ENCODE peak calls at places on chromosomes 11 and 22, in eight cellular contexts. A is prostate gland, E is stomach, X is sigmoid colon, F is vagina, P is ovary, M is breast epithelium, N is body of pancreas. Q is an unnamed sample. For H3K9me3, the result is how much of the 10 kb centered on the place peaks cover.

GRCh38 chr11:11841121-11841604 is 609 bp upstream of the USP47 start:
- DNase-seq in A (peak), E (peak), X (peak), F (no peak), P (no peak), M (no peak), N (peak), Q (peak)

GRCh38 chr11:45451766-45452440 is 165.8 kb upstream of the SYT13 start:
- DNase-seq in A (no peak), E (no peak), X (no peak), F (no peak), P (no peak), M (no peak), N (no peak), Q (no peak)

GRCh38 chr11:96147913-96148312 is 195.1 kb downstream of the MAML2 start:
- DNase-seq in A (no peak), E (no peak), X (no peak), F (no peak), P (no peak), M (no peak), N (no peak), Q (no peak)

GRCh38 chr22:39534591-39535301 is 2.2 kb upstream of the RPS19BP1 start:
- DNase-seq in A (peak), E (peak), X (peak), F (no peak), P (peak), M (peak), N (peak), Q (peak)

GRCh38 chr11:17432041-17432440 is 43.6 kb upstream of the KCNJ11 start:
- DNase-seq in A (no peak), E (no peak), X (no peak), F (no peak), P (no peak), M (no peak), N (no peak), Q (no peak)

GRCh38 chr11:60515144-60515855 is at the start of gene MS4A13:
- DNase-seq in A (no peak), E (no peak), X (no peak), F (no peak), P (no peak), M (no peak), N (no peak), Q (no peak)

GRCh38 chr11:15976433-15977045 is 379.8 kb downstream of the SOX6 start:
- DNase-seq in A (no peak), E (no peak), X (no peak), F (no peak), P (no peak), M (no peak), N (no peak), Q (no peak)

GRCh38 chr11:833114-833791 is 501 bp downstream of the CD151 start:
- DNase-seq in A (no peak), E (peak), X (no peak), F (no peak), P (no peak), M (no peak), N (peak), Q (no peak)

GRCh38 chr22:30763815-30764686 is 69.4 kb downstream of the OSBP2 start:
- DNase-seq in A (peak), E (peak), X (no peak), F (no peak), P (peak), M (no peak), N (peak), Q (no peak)

GRCh38 chr11:114272311-114272710 is 23.9 kb upstream of the NNMT start:
- DNase-seq in A (no peak), E (no peak), X (no peak), F (peak), P (no peak), M (no peak), N (no peak), Q (no peak)

GRCh38 chr11:94675788-94676187 is 92.4 kb upstream of the AMOTL1 start:
- DNase-seq in A (no peak), E (no peak), X (no peak), F (no peak), P (no peak), M (no peak), N (no peak), Q (no peak)

GRCh38 chr22:41003041-41003440 is 51.9 kb downstream of the RBX1 start:
- DNase-seq in A (no peak), E (peak), X (no peak), F (no peak), P (no peak), M (peak), N (peak), Q (no peak)

GRCh38 chr11:134038897-134039470 is 29.9 kb upstream of the JAM3 start:
- DNase-seq in A (no peak), E (no peak), X (peak), F (no peak), P (peak), M (no peak), N (no peak), Q (no peak)

GRCh38 chr11:62905286-62905685 is 15.9 kb downstream of the CHRM1 start:
- DNase-seq in A (no peak), E (no peak), X (no peak), F (no peak), P (no peak), M (no peak), N (no peak), Q (no peak)

GRCh38 chr22:21634081-21634480 is 1.5 kb downstream of the CCDC116 start:
- DNase-seq in A (no peak), E (no peak), X (no peak), F (no peak), P (no peak), M (no peak), N (no peak), Q (no peak)

GRCh38 chr22:38335077-38335476 is 17.8 kb upstream of the CSNK1E start:
- DNase-seq in A (no peak), E (no peak), X (no peak), F (no peak), P (no peak), M (no peak), N (no peak), Q (no peak)

GRCh38 chr11:12914401-12914912 is 94.7 kb upstream of the RASSF10 start:
- DNase-seq in A (peak), E (no peak), X (peak), F (no peak), P (peak), M (no peak), N (peak), Q (no peak)

GRCh38 chr22:40040927-40041326 is 46.2 kb downstream of the FAM83F start:
- DNase-seq in A (no peak), E (no peak), X (peak), F (no peak), P (no peak), M (peak), N (peak), Q (no peak)

GRCh38 chr11:68865241-68865640 is 23.5 kb upstream of the CPT1A start:
- DNase-seq in A (no peak), E (no peak), X (no peak), F (no peak), P (no peak), M (no peak), N (no peak), Q (no peak)

GRCh38 chr11:32307449-32307848 is 127.9 kb downstream of the WT1 start:
- DNase-seq in A (no peak), E (no peak), X (no peak), F (no peak), P (no peak), M (no peak), N (no peak), Q (no peak)

GRCh38 chr11:41716862-41717261 is 257.4 kb upstream of the LRRC4C start:
- DNase-seq in A (no peak), E (no peak), X (no peak), F (no peak), P (no peak), M (no peak), N (no peak), Q (no peak)

GRCh38 chr11:122204206-122204605 is 88.2 kb upstream of the BLID start:
- DNase-seq in A (no peak), E (no peak), X (no peak), F (no peak), P (no peak), M (no peak), N (no peak), Q (no peak)

GRCh38 chr11:86064236-86064803 is 4.6 kb downstream of the PICALM start:
- DNase-seq in A (no peak), E (no peak), X (no peak), F (no peak), P (no peak), M (no peak), N (no peak), Q (no peak)
- H3K27ac ChIP-seq in A (peak), E (peak), X (peak), F (peak), P (no peak), M (peak), N (no peak), Q (no peak)

GRCh38 chr11:119380160-119380815 is 1.2 kb downstream of the USP2 start:
- DNase-seq in A (no peak), E (no peak), X (no peak), F (peak), P (peak), M (peak), N (no peak), Q (peak)
- TF ChIP-seq POLR2A in A (no peak), E (no peak), X (no peak), F (no peak), P (no peak), M (no peak), N (no peak), Q (no peak)

DNA sequence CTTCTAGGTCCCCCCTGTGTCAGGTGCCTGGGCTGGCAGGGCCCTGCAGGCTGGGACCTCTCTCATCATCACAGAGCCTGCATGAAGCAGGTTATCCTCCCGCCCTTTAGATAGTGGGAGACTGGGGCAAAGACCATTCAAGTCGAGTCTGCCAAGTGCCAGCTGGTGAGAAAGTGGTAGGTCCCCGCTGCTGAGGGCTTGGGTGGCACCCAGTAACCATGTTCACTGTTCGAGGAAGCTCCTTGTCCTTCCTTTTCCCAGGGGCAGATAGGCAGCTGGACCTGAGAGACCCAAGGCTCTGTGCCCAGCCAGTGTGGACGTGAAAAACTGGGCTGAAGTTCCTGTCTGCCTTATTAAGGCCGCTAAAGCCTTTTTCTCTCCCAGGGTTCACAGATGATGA is 1319.8 kb downstream of the TBC1D22A start:
- DNase-seq in A (no peak), E (no peak), X (peak), F (no peak), P (no peak), M (no peak), N (no peak), Q (no peak)
- H3K9me3 ChIP-seq in A (under half), E (under half), X (under half), F (under half), P (under half), M (under half), N (under half), Q (under half)

GRCh38 chr11:131954146-131954545 is 583.7 kb downstream of the NTM start:
- DNase-seq in A (no peak), E (no peak), X (no peak), F (no peak), P (no peak), M (no peak), N (no peak), Q (no peak)
- H3K27ac ChIP-seq in A (no peak), E (no peak), X (no peak), F (no peak), P (no peak), M (no peak), N (no peak), Q (no peak)

DNA sequence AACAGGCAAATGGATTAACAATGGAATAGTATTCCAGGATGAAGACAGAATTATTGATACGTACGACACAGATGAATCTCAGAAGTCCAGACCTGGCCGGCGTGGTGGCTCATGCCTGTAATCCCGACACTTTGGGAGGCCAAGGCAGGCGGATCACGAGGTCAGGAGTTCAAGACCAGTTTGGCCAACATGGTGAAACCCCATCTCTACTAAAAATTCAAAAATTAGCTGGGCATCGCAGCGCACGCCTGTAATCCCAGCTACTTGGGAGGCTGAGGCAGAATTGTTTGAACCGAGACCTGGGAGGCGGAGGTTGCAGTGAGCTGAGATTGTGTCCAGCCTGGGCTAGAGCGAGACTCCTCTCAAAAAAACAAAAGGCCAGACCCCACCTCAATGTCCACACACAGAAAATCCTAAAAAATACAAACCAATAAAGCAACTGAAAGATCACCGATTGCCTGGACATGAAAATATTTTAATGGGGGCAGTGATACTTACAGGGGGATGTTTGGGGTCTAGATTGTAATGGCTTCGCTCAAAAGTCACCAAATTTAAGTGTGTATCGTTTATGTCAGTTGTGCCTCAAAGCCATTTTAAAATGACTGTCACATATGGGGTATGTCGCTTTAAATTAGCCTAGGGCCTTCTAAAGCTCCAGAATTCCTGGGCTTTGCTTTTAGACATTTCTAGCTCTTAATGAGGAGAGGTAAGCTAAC is 3.8 kb downstream of the RPS25 start:
- DNase-seq in A (no peak), E (no peak), X (no peak), F (no peak), P (no peak), M (no peak), N (no peak), Q (no peak)
- TF ChIP-seq POLR2A in A (no peak), E (no peak), X (no peak), F (no peak), P (no peak), M (no peak), N (no peak), Q (no peak)

DNA sequence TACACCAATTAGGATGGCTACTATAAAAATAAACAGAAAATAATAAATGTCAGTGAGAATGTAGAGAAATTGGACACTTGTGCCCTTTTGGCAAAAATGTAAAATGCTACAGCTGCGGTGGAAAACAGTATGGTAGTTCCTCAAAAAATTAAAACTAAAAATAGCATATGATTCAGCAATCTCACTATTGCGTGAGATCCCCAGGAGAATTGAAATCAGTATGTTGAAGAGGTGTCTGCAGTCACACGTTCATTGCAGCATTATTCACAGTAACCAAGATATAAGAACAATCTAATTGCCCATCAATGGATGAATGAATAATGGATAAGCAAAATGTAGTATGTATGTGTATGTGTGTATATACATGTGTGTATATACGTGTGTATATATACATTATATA is 6.8 kb downstream of the OR52N2 start:
- DNase-seq in A (no peak), E (no peak), X (no peak), F (no peak), P (no peak), M (no peak), N (no peak), Q (no peak)
- H3K9me3 ChIP-seq in A (under half), E (under half), X (under half), F (under half), P (under half), M (under half), N (under half), Q (under half)

GRCh38 chr11:111336062-111336461 is 37.7 kb downstream of the POU2AF3 start:
- DNase-seq in A (no peak), E (no peak), X (no peak), F (no peak), P (no peak), M (no peak), N (no peak), Q (no peak)
- H3K27ac ChIP-seq in A (no peak), E (peak), X (no peak), F (no peak), P (no peak), M (no peak), N (peak), Q (peak)

GRCh38 chr11:43747130-43747802 is 66.7 kb downstream of the HSD17B12 start:
- DNase-seq in A (no peak), E (no peak), X (no peak), F (no peak), P (no peak), M (no peak), N (no peak), Q (no peak)
- TF ChIP-seq POLR2A in A (no peak), E (no peak), X (no peak), F (no peak), P (no peak), M (no peak), N (no peak), Q (no peak)